ENCODE peak calls at places on chromosomes 4 and X, in four cellular contexts. C, Y, P and T are unnamed samples.

GRCh38 chrX:13357925-13358324 is 38.1 kb upstream of the ATXN3L start:
- DNase-seq in C (no peak), Y (no peak), P (peak; percentile 65), T (no peak)

GRCh38 chr4:95061220-95061619 is 303.5 kb downstream of the BMPR1B start:
- DNase-seq in C (peak; percentile 14), Y (no peak), P (no peak), T (no peak)

GRCh38 chr4:140928880-140929279 is 172.7 kb upstream of the TBC1D9 start:
- DNase-seq in C (no peak), Y (no peak), P (no peak), T (no peak)

GRCh38 chr4:38157592-38157991 is 197.4 kb downstream of the PTTG2 start:
- DNase-seq in C (no peak), Y (peak; percentile 79), P (no peak), T (peak; percentile 92)

GRCh38 chrX:57211906-57212305 is 74.6 kb upstream of the FAAH2 start:
- DNase-seq in C (peak; percentile 19), Y (no peak), P (no peak), T (no peak)

GRCh38 chr4:22385615-22386014 is 130.3 kb downstream of the ADGRA3 start:
- DNase-seq in C (no peak), Y (no peak), P (peak; percentile 45), T (no peak)

GRCh38 chr4:119170195-119170594 is 34.6 kb downstream of the MYOZ2 start:
- DNase-seq in C (no peak), Y (no peak), P (no peak), T (no peak)

GRCh38 chr4:19381068-19381467 is 870.6 kb upstream of the SLIT2 start:
- DNase-seq in C (no peak), Y (no peak), P (no peak), T (no peak)

GRCh38 chrX:39703307-39703706 is 394.5 kb downstream of the BCOR start:
- DNase-seq in C (no peak), Y (no peak), P (no peak), T (no peak)

GRCh38 chr4:52260507-52261302 is 209.6 kb downstream of the SPATA18 start:
- DNase-seq in C (no peak), Y (no peak), P (no peak), T (no peak)

GRCh38 chr4:112857461-112857860 is 192.0 kb upstream of the ANK2 start:
- DNase-seq in C (no peak), Y (no peak), P (peak; percentile 92), T (no peak)

GRCh38 chrX:40570346-40571093 is 10.2 kb upstream of the ATP6AP2 start:
- DNase-seq in C (peak; percentile 4), Y (no peak), P (no peak), T (no peak)

GRCh38 chr4:54737421-54737820 is 79.7 kb downstream of the KIT start:
- DNase-seq in C (no peak), Y (no peak), P (no peak), T (no peak)

GRCh38 chr4:107862658-107863057 is 37.9 kb downstream of the SGMS2 start:
- DNase-seq in C (peak; percentile 13), Y (peak; percentile 25), P (peak; percentile 96), T (peak; percentile 86)

GRCh38 chr4:100981447-100982204 is 365.7 kb downstream of the PPP3CA start:
- DNase-seq in C (no peak), Y (no peak), P (no peak), T (peak; percentile 1)

GRCh38 chr4:10082047-10082446 is 34.6 kb downstream of the WDR1 start:
- DNase-seq in C (no peak), Y (no peak), P (no peak), T (no peak)

GRCh38 chr4:40205259-40206198 is 8.7 kb downstream of the RHOH start:
- DNase-seq in C (no peak), Y (no peak), P (no peak), T (peak; percentile 39)

GRCh38 chr4:16582526-16582925 is 315.9 kb downstream of the LDB2 start:
- DNase-seq in C (peak; percentile 80), Y (no peak), P (no peak), T (no peak)

DNA sequence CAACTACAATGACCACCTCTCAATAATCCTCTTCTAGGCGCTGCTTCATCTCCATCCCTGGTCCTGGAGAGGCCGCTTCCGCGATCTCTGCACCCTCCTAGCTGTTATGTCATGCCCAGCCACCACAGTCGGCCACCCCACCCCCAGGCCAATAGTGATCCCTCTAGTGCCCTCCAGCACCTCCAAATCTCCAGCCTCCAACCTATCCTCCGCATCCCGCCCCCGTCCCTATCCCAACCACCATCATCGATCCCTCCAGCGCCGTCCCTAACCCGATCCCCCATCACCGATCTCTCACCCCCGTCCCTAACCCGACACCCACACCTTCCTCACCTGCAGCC is 856 bp downstream of the NKRF start:
- DNase-seq in C (peak; percentile 64), Y (peak; percentile 47), P (no peak), T (peak; percentile 16)
- H3K27ac ChIP-seq in C (no peak overlapping the region), Y (peak overlapping the region; percentile 88), P (no peak overlapping the region), T (peak overlapping the region; percentile 78)

GRCh38 chrX:64192673-64193072 is 12.8 kb downstream of the AMER1 start:
- DNase-seq in C (no peak), Y (no peak), P (no peak), T (no peak)
- H3K36me3 ChIP-seq in C (no peaks in the 10 kb centered on the region), Y (no peaks in the 10 kb centered on the region), P (no peaks in the 10 kb centered on the region), T (peaks cover 1% of the 10 kb centered on the region)

GRCh38 chr4:155474758-155475157 is 98.0 kb upstream of the MAP9 start:
- DNase-seq in C (no peak), Y (no peak), P (no peak), T (no peak)
- H3K4me1 ChIP-seq in C (no peaks in the 10 kb centered on the region), Y (no peaks in the 10 kb centered on the region), P (no peaks in the 10 kb centered on the region), T (no peaks in the 10 kb centered on the region)

DNA sequence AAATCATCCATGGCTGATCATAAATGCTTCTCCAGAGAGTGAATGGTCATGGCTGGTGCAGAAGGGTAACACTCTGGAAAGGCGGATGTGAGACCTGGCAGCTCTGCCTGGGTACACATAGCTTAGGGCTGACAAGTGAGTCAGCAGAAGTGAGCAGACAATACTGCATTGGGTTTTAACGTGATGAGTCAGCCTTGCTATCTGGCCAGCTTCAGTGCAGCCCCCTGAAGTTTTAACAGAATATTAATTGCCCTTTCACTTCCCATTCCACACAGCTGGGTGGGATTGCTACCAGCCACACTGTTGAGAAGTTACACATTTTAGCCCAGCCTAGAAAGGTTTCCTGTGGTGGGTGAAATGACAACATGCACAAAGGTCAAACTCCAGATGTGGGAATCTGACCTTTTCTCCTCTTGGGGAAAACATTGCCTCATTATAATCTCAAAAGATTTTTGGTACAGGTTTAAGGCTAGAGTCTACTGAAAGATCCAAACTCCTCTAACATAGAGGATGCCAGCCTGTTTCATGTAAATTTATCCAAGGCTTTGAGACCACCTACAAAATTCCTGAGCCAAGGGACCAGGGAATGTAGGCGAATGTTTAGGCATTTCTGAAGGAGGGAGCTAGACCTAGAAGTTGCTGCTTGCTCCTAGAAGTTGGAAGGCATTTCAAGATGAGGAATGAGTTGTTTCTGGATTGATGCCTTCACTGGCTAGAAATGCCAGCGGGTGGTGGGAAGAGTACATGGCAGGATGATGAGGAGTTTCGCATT is 230.3 kb upstream of the PGRMC2 start:
- DNase-seq in C (peak; percentile 43), Y (peak; percentile 32), P (no peak), T (peak; percentile 7)
- H3K27ac ChIP-seq in C (peak overlapping the region; percentile 15), Y (peak overlapping the region; percentile 22), P (peak overlapping the region; percentile 73), T (no peak overlapping the region)